ENCODE peak calls at places on chromosomes 5 and 9, in eight cellular contexts. L, V, I, K, E, J, U and D are unnamed samples.

GRCh38 chr5:141747152-141747640 is 65.2 kb upstream of the ARAP3 start:
- DNase-seq in L (peak), V (peak), I (peak), K (no peak), E (peak), J (no peak), U (peak), D (peak)

GRCh38 chr5:123673107-123673506 is 161.1 kb downstream of the CSNK1G3 start:
- DNase-seq in L (no peak), V (peak), I (peak), K (no peak), E (no peak), J (no peak), U (no peak), D (no peak)

GRCh38 chr9:87547665-87548064 is 50.0 kb downstream of the DAPK1 start:
- DNase-seq in L (no peak), V (peak), I (no peak), K (no peak), E (no peak), J (no peak), U (no peak), D (no peak)

GRCh38 chr5:33114361-33114760 is 326.4 kb upstream of the TARS1 start:
- DNase-seq in L (no peak), V (peak), I (no peak), K (no peak), E (no peak), J (no peak), U (peak), D (no peak)

GRCh38 chr5:69368458-69369368 is 607 bp downstream of the AK6 start:
- DNase-seq in L (no peak), V (peak), I (peak), K (peak), E (peak), J (no peak), U (no peak), D (peak)

GRCh38 chr5:78899922-78900362 is 85.2 kb downstream of the ARSB start:
- DNase-seq in L (no peak), V (peak), I (peak), K (no peak), E (peak), J (no peak), U (peak), D (peak)

GRCh38 chr5:140710899-140711552 is 10.8 kb downstream of the ZMAT2 start:
- DNase-seq in L (peak), V (peak), I (peak), K (peak), E (peak), J (peak), U (peak), D (peak)

GRCh38 chr5:52705720-52706119 is 82.0 kb upstream of the ITGA1 start:
- DNase-seq in L (no peak), V (no peak), I (no peak), K (no peak), E (no peak), J (no peak), U (peak), D (no peak)

GRCh38 chr9:108543251-108543768 is 312.5 kb downstream of the ACTL7B start:
- DNase-seq in L (no peak), V (peak), I (peak), K (no peak), E (no peak), J (peak), U (peak), D (peak)

GRCh38 chr9:83281306-83282255 is 218.6 kb upstream of the RASEF start:
- DNase-seq in L (no peak), V (peak), I (no peak), K (peak), E (no peak), J (peak), U (peak), D (peak)

GRCh38 chr5:148428825-148429224 is 45.1 kb downstream of the FBXO38 start:
- DNase-seq in L (no peak), V (no peak), I (no peak), K (no peak), E (no peak), J (no peak), U (no peak), D (no peak)

GRCh38 chr5:125823572-125823971 is 599.6 kb upstream of the GRAMD2B start:
- DNase-seq in L (no peak), V (peak), I (no peak), K (no peak), E (no peak), J (peak), U (peak), D (no peak)

GRCh38 chr5:142816577-142816976 is 46.4 kb downstream of the ARHGAP26 start:
- DNase-seq in L (no peak), V (peak), I (peak), K (no peak), E (peak), J (no peak), U (peak), D (peak)

GRCh38 chr5:128782446-128782845 is 182.8 kb upstream of the SLC27A6 start:
- DNase-seq in L (no peak), V (peak), I (no peak), K (no peak), E (no peak), J (peak), U (peak), D (peak)

GRCh38 chr9:36853233-36853632 is 180.8 kb downstream of the PAX5 start:
- DNase-seq in L (no peak), V (no peak), I (no peak), K (no peak), E (no peak), J (no peak), U (no peak), D (no peak)

GRCh38 chr5:100520348-100520747 is 14.8 kb upstream of the FAM174A start:
- DNase-seq in L (no peak), V (peak), I (no peak), K (no peak), E (no peak), J (no peak), U (no peak), D (no peak)

GRCh38 chr5:150141544-150142188 is 14.0 kb downstream of the PDGFRB start:
- DNase-seq in L (no peak), V (no peak), I (no peak), K (no peak), E (no peak), J (no peak), U (peak), D (peak)

GRCh38 chr5:95782166-95782565 is 40.4 kb downstream of the GLRX start:
- DNase-seq in L (no peak), V (no peak), I (no peak), K (no peak), E (no peak), J (no peak), U (no peak), D (no peak)

GRCh38 chr5:2666081-2666480 is 85.4 kb downstream of the IRX2 start:
- DNase-seq in L (no peak), V (no peak), I (no peak), K (no peak), E (no peak), J (no peak), U (no peak), D (no peak)

GRCh38 chr9:136364369-136364748 is 815 bp upstream of the DNLZ start:
- DNase-seq in L (no peak), V (no peak), I (no peak), K (no peak), E (no peak), J (no peak), U (no peak), D (no peak)

GRCh38 chr9:124242331-124243194 is 15.2 kb upstream of the NEK6 start:
- DNase-seq in L (no peak), V (no peak), I (peak), K (no peak), E (no peak), J (no peak), U (peak), D (no peak)

GRCh38 chr5:127820910-127821553 is 117.8 kb downstream of the CCDC192 start:
- DNase-seq in L (no peak), V (no peak), I (no peak), K (peak), E (no peak), J (no peak), U (peak), D (peak)

GRCh38 chr5:53597894-53598293 is 37.5 kb downstream of the NDUFS4 start:
- DNase-seq in L (no peak), V (no peak), I (no peak), K (no peak), E (no peak), J (no peak), U (no peak), D (no peak)

GRCh38 chr5:144484124-144484897 is 313.6 kb downstream of the KCTD16 start:
- DNase-seq in L (no peak), V (peak), I (no peak), K (no peak), E (no peak), J (no peak), U (peak), D (peak)